ENCODE peak calls at places on chromosomes 2 and 18, in nine cellular contexts. H, R, S, V, K, N, D, B and G are unnamed samples.

GRCh38 chr18:51525453-51526225 is 328.2 kb upstream of the MEX3C start:
- DNase-seq in V (no peak), D (no peak), S (no peak), R (no peak), K (no peak), B (no peak), N (no peak), H (no peak), G (no peak)

GRCh38 chr2:55027226-55027625 is 23.0 kb downstream of the RTN4 start:
- DNase-seq in B (no peak), D (no peak), R (no peak), V (no peak), H (no peak), S (no peak), K (no peak), N (no peak), G (no peak)

GRCh38 chr2:128305555-128306080 is 13.1 kb downstream of the HS6ST1 start:
- DNase-seq in H (no peak), D (no peak), V (peak), N (no peak), S (no peak), R (peak), K (peak), B (no peak), G (no peak)

GRCh38 chr2:180655842-180656454 is 324.5 kb upstream of the UBE2E3 start:
- DNase-seq in V (no peak), R (no peak), B (peak), D (no peak), N (no peak), H (no peak), K (no peak), S (no peak), G (peak)

GRCh38 chr2:69226886-69227285 is 160.1 kb downstream of the GFPT1 start:
- DNase-seq in B (no peak), S (no peak), H (no peak), R (no peak), V (no peak), K (no peak), N (no peak), D (no peak), G (no peak)

GRCh38 chr2:215410932-215411285 is 25.0 kb downstream of the FN1 start:
- DNase-seq in R (peak), N (peak), D (peak), K (no peak), B (peak), V (no peak), S (peak), H (no peak), G (peak)

GRCh38 chr2:112662702-112663101 is 17.0 kb downstream of the SLC20A1 start:
- DNase-seq in R (no peak), B (no peak), S (no peak), K (no peak), H (no peak), V (no peak), D (no peak), N (no peak), G (no peak)

GRCh38 chr2:84807063-84807485 is 73.8 kb downstream of the TRABD2A start:
- DNase-seq in R (peak), V (no peak), D (no peak), K (no peak), S (peak), B (peak), N (peak), H (no peak), G (peak)

GRCh38 chr2:55418512-55419235 is 982 bp downstream of the CCDC88A start:
- DNase-seq in H (peak), V (no peak), K (no peak), R (no peak), S (peak), D (peak), B (peak), N (no peak), G (peak)

GRCh38 chr2:219269362-219270054 is 9.7 kb upstream of the DNAJB2 start:
- DNase-seq in S (no peak), H (no peak), K (no peak), R (no peak), B (no peak), N (no peak), D (no peak), V (peak), G (peak)

GRCh38 chr18:55387139-55387984 is 200.6 kb downstream of the TCF4 start:
- DNase-seq in D (no peak), R (no peak), H (no peak), B (no peak), N (no peak), V (no peak), K (no peak), S (no peak), G (no peak)

GRCh38 chr18:59056706-59057492 is 82.8 kb upstream of the SEC11C start:
- DNase-seq in N (peak), H (peak), S (peak), K (peak), V (peak), D (peak), R (peak), B (peak), G (peak)

GRCh38 chr2:86700705-86701104 is 19.4 kb upstream of the RMND5A start:
- DNase-seq in K (no peak), H (no peak), V (no peak), D (no peak), S (peak), N (no peak), R (peak), B (peak), G (no peak)

GRCh38 chr2:31236433-31237205 is 2.7 kb downstream of the EHD3 start:
- DNase-seq in S (no peak), B (no peak), N (no peak), V (peak), D (no peak), R (no peak), K (no peak), H (no peak), G (no peak)

GRCh38 chr2:240814280-240814679 is 5.7 kb downstream of the KIF1A start:
- DNase-seq in R (no peak), S (no peak), V (no peak), D (no peak), H (peak), B (no peak), K (no peak), N (no peak), G (no peak)

GRCh38 chr18:77063256-77063655 is 69.3 kb downstream of the MBP start:
- DNase-seq in V (no peak), R (peak), N (no peak), H (no peak), S (peak), B (peak), K (no peak), D (peak), G (peak)

GRCh38 chr18:10406172-10406663 is 48.2 kb upstream of the APCDD1 start:
- DNase-seq in S (no peak), N (no peak), B (no peak), D (no peak), K (peak), H (peak), V (peak), R (no peak), G (no peak)

GRCh38 chr2:64330691-64331429 is 123.1 kb upstream of the LGALSL start:
- DNase-seq in N (peak), K (peak), B (peak), H (peak), S (peak), D (peak), R (peak), V (peak), G (peak)

GRCh38 chr18:40048886-40049650 is 1906.0 kb upstream of the PIK3C3 start:
- DNase-seq in K (no peak), H (no peak), N (no peak), B (no peak), V (no peak), R (no peak), S (no peak), D (no peak), G (no peak)

GRCh38 chr18:5237723-5238370 is 40.8 kb upstream of the AKAIN1 start:
- DNase-seq in H (peak), S (peak), R (peak), V (peak), N (peak), D (peak), K (peak), B (peak), G (peak)

GRCh38 chr2:15973446-15974202 is 33.3 kb downstream of the MYCN start:
- DNase-seq in V (no peak), B (no peak), K (no peak), S (no peak), H (peak), R (no peak), N (no peak), D (no peak), G (no peak)

GRCh38 chr2:168622559-168622958 is 166.5 kb downstream of the CERS6 start:
- DNase-seq in R (no peak), N (no peak), B (no peak), D (no peak), K (no peak), S (no peak), V (no peak), H (no peak), G (peak)

GRCh38 chr2:105781274-105781673 is 36.6 kb downstream of the NCK2 start:
- DNase-seq in V (no peak), R (no peak), S (no peak), K (no peak), H (no peak), N (no peak), D (no peak), B (no peak), G (no peak)

GRCh38 chr2:50957880-50958279 is 74.1 kb downstream of the NRXN1 start:
- DNase-seq in H (no peak), K (no peak), N (no peak), R (peak), V (no peak), S (no peak), D (no peak), B (no peak), G (no peak)

GRCh38 chr2:238969857-238970256 is 122.0 kb downstream of the TWIST2 start:
- DNase-seq in N (no peak), S (no peak), B (no peak), D (no peak), R (no peak), K (no peak), V (no peak), H (no peak), G (no peak)

GRCh38 chr2:207334631-207335371 is 169.1 kb upstream of the KLF7 start:
- DNase-seq in B (peak), R (peak), K (no peak), D (peak), N (peak), S (peak), V (peak), H (peak), G (peak)

GRCh38 chr2:96264656-96265348 is 995 bp downstream of the TMEM127 start:
- DNase-seq in B (peak), K (no peak), H (peak), V (peak), N (no peak), R (peak), S (peak), D (peak), G (peak)

GRCh38 chr18:56322403-56322802 is 316.0 kb downstream of the TXNL1 start:
- DNase-seq in K (no peak), D (no peak), H (no peak), S (no peak), N (no peak), V (peak), B (no peak), R (no peak), G (no peak)

GRCh38 chr2:174122185-174122584 is 126.1 kb downstream of the OLA1 start:
- DNase-seq in S (no peak), H (no peak), K (no peak), B (peak), D (no peak), N (no peak), V (no peak), R (peak), G (no peak)

GRCh38 chr18:8798996-8799395 is 93.6 kb downstream of the MTCL1 start:
- DNase-seq in S (peak), R (no peak), K (no peak), V (peak), B (peak), D (no peak), N (no peak), H (no peak), G (peak)